ENCODE peak calls at places on chromosomes 16 and 17, in four cellular contexts. W is effector memory CD4-positive, alpha-beta T cell; U is transverse colon; A is naive thymus-derived CD4-positive, alpha-beta T cell. C is an unnamed sample. For H3K9me3, the result is how much of the 10 kb centered on the place peaks cover.

GRCh38 chr16:56201030-56201429 is 9.7 kb downstream of the GNAO1 start:
- DNase-seq in W (no peak), U (no peak), A (no peak), C (no peak)

GRCh38 chr17:60947100-60947499 is 269.4 kb downstream of the BCAS3 start:
- DNase-seq in W (no peak), U (no peak), A (no peak), C (no peak)

GRCh38 chr17:45132569-45133463 is 501 bp upstream of the PLCD3 start:
- DNase-seq in W (peak), U (peak), A (peak), C (peak)

GRCh38 chr16:57349212-57350031 is 9.2 kb upstream of the CCL22 start:
- DNase-seq in W (no peak), U (peak), A (peak), C (no peak)

GRCh38 chr16:29820730-29821662 is 734 bp downstream of the MVP start:
- DNase-seq in W (no peak), U (peak), A (no peak), C (peak)

GRCh38 chr17:80703109-80703508 is 158.5 kb downstream of the RPTOR start:
- DNase-seq in W (no peak), U (no peak), A (peak), C (no peak)

GRCh38 chr17:9941305-9941704 is 36.2 kb upstream of the RCVRN start:
- DNase-seq in W (no peak), U (no peak), A (no peak), C (no peak)

GRCh38 chr16:84785843-84786538 is 33.8 kb upstream of the CRISPLD2 start:
- DNase-seq in W (no peak), U (peak), A (no peak), C (no peak)

GRCh38 chr16:5069854-5070253 is 1.8 kb upstream of the ALG1 start:
- DNase-seq in W (no peak), U (no peak), A (no peak), C (no peak)

GRCh38 chr17:65954148-65954449 is 237.8 kb downstream of the CEP112 start:
- DNase-seq in W (no peak), U (no peak), A (no peak), C (no peak)

GRCh38 chr16:85413713-85414663 is 199.1 kb upstream of the GSE1 start:
- DNase-seq in W (no peak), U (no peak), A (no peak), C (no peak)

GRCh38 chr16:66996324-66996982 is 8.1 kb downstream of the CES4A start:
- DNase-seq in W (no peak), U (no peak), A (no peak), C (no peak)

GRCh38 chr17:4163951-4164350 is 21.0 kb downstream of the CYB5D2 start:
- DNase-seq in W (no peak), U (no peak), A (no peak), C (no peak)

GRCh38 chr16:48330133-48330846 is 54.9 kb downstream of the SIAH1 start:
- DNase-seq in W (no peak), U (no peak), A (no peak), C (no peak)

GRCh38 chr17:42329025-42329976 is 41.0 kb downstream of the STAT5A start:
- DNase-seq in W (no peak), U (no peak), A (no peak), C (no peak)

GRCh38 chr17:29148257-29148789 is 31.9 kb downstream of the MYO18A start:
- DNase-seq in W (no peak), U (no peak), A (no peak), C (no peak)

GRCh38 chr16:71600822-71601221 is 23.9 kb upstream of the TAT start:
- DNase-seq in W (no peak), U (no peak), A (no peak), C (no peak)

GRCh38 chr17:70006159-70006558 is 68.9 kb upstream of the KCNJ16 start:
- DNase-seq in W (no peak), U (no peak), A (no peak), C (no peak)

GRCh38 chr17:4469552-4469951 is 29.1 kb upstream of the SPNS2 start:
- DNase-seq in W (no peak), U (no peak), A (no peak), C (no peak)

GRCh38 chr17:77832180-77832560 is 126.3 kb upstream of the TNRC6C start:
- DNase-seq in W (no peak), U (no peak), A (no peak), C (no peak)

GRCh38 chr17:50274142-50274944 is at the start of gene TMEM92:
- DNase-seq in W (no peak), U (peak), A (no peak), C (no peak)

GRCh38 chr16:84277244-84277823 is 17.3 kb upstream of the WFDC1 start:
- DNase-seq in W (peak), U (peak), A (peak), C (peak)

GRCh38 chr17:77372444-77373297 is 231.9 kb downstream of the SEC14L1 start:
- DNase-seq in W (peak), U (peak), A (peak), C (peak)

DNA sequence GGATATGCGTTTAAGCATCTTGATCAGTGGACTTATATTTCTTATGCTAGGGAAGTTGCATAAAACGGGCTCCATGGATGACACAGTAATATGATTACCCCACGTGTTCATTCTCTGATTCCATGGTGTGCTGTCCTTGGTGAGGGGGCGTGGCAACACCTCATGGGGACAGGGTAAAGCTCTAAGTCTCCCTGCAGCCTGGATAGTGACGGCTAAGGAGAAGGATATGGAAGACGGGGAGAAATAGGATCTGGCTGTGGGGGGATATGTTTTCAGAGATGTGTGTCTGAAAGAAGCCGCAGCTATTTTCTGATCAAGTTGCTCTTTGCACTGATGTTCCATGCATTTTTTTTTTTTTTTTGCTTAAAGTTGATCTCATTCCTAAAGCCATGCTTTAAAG is 84.3 kb downstream of the MARCHF10 start:
- DNase-seq in W (no peak), U (no peak), A (no peak), C (no peak)
- H3K9me3 ChIP-seq in W (under half), U (under half), A (under half), C (under half)

DNA sequence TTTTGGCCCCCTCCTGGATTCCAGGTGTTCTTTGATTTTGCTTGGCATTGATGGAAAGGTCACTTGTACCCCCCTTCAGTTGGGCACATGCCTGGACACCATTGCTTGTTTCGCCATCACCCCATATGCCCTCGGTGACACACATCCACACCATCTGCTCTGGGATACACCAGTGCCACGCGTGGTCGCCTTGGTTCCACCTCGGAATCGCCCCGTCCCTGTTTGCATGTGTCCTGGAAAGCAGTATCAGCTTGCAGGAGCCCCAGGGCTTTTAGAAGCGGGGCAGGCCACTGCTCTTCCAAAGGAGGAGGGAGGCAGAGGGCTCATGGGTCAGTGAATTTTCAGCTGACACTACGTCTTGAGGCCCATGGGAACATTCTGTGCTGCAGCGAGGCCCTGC is 607.9 kb downstream of the KCNJ18 start:
- DNase-seq in W (no peak), U (no peak), A (no peak), C (no peak)
- H3K9me3 ChIP-seq in W (under half), U (under half), A (under half), C (under half)

DNA sequence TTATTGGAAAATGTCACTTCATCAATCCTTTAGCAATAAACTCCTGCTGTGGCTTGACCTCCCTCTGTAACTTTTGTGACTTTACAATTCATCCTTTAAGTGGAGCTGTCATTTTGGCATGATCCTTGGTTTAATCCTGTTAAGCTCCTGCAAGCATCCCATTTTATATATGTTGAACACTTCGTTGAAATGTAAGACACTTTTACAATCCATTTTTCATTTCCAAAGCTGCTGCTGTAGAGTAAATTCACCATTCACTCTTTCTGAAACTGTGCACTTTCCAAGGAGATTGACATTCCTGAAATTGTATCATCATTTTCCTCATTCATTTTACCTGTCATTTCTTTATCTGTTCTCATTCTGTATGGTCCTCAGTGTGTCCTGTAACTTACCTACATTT is 1003.2 kb upstream of the GOT2 start:
- DNase-seq in W (no peak), U (no peak), A (no peak), C (no peak)
- H3K9me3 ChIP-seq in W (under half), U (under half), A (under half), C (under half)

GRCh38 chr16:87425941-87426340 is 33.8 kb downstream of the MAP1LC3B start:
- DNase-seq in W (no peak), U (no peak), A (no peak), C (no peak)

GRCh38 chr16:87422106-87422505 is 30.0 kb downstream of the MAP1LC3B start:
- DNase-seq in W (no peak), U (no peak), A (no peak), C (no peak)

GRCh38 chr16:87423429-87423828 is 31.3 kb downstream of the MAP1LC3B start:
- DNase-seq in W (no peak), U (no peak), A (no peak), C (no peak)

GRCh38 chr16:87424260-87424659 is 32.1 kb downstream of the MAP1LC3B start:
- DNase-seq in W (no peak), U (no peak), A (no peak), C (no peak)

GRCh38 chr16:87426423-87427215 is 34.5 kb downstream of the MAP1LC3B start:
- DNase-seq in W (no peak), U (no peak), A (no peak), C (no peak)
- H3K9me3 ChIP-seq in W (under half), U (under half), A (under half), C (under half)

DNA sequence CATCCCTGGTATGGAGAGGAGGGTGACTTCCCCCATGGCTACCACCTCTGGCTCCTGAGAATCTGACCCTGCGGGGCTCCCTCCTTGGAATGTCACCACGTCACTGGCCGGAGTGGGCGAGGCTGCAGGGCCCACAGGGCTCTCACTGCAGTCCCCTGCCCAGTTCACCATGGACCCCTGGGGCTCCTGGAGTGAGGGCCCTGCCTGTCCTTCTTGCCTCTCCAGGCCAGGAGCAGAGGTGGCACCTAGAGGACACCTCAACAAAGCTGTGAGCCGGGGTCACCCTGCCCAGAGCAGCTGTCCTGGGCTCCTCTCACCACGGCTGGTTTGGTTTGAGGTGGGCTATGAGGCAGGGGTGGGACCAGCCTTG is 67.8 kb upstream of the GNG13 start:
- DNase-seq in W (no peak), U (no peak), A (no peak), C (no peak)
- H3K9me3 ChIP-seq in W (under half), U (under half), A (under half), C (under half)

DNA sequence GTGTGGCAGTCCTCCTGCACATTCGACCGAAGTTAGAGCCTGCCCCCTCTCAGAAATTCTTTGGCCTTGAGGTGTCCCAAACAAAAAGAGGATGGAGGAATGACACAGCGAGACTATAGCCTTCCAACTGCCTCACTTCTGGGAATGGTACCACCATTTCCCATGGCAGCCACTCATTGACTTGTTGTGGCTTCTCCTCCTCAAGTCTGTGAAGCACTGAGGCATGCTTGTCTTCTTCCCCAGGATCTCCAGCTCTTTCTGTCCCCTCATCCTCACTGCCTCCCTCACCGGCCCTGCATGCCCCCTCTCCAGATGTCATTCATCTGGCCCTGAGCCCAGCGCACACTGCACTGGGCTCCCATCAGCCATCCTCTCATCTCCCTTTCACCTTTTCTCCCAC is 43.7 kb upstream of the DNAH9 start:
- DNase-seq in W (no peak), U (no peak), A (no peak), C (no peak)
- H3K9me3 ChIP-seq in W (under half), U (under half), A (under half), C (under half)

GRCh38 chr16:75160386-75160785 is 12.1 kb downstream of the ZFP1 start:
- DNase-seq in W (no peak), U (no peak), A (no peak), C (no peak)
- H3K9me3 ChIP-seq in W (under half), U (under half), A (under half), C (under half)

DNA sequence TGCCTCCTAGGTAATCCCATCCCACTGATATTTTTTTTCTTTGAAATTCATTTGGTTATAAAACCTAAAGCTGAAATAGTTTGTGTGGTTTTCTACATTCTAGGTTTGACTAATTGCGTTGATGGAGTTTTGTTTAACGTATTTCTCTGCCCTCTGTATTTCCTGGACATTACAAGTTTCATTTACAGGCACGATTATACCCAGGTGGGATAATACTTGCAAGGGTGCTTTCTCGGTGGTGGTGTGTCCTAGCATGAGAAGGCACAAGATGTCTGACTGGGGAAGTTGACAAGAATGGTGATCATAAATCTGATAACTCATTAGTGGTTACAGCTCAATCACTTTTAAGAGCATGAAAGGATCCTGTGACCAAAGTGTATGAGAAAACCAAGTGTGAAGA is 45.0 kb downstream of the DYNLRB2 start:
- DNase-seq in W (no peak), U (no peak), A (no peak), C (no peak)
- H3K9me3 ChIP-seq in W (under half), U (under half), A (under half), C (under half)

GRCh38 chr17:21816592-21817567 is 124.6 kb downstream of the KCNJ18 start:
- DNase-seq in W (no peak), U (no peak), A (no peak), C (no peak)
- H3K9me3 ChIP-seq in W (under half), U (under half), A (under half), C (under half)